ENCODE peak calls at places on chromosomes 4 and X, in five cellular contexts. N is RWPE2, P is heart right ventricle, Q is tibial nerve, U is esophagus squamous epithelium. T is an unnamed sample.

GRCh38 chr4:118760092-118760491 is 74.9 kb downstream of the METTL14 start:
- DNase-seq in N (no peak), P (no peak), Q (no peak), U (no peak), T (no peak)

GRCh38 chrX:54452920-54453319 is 12.7 kb downstream of the TSR2 start:
- DNase-seq in N (no peak), P (no peak), Q (no peak), U (no peak), T (no peak)

GRCh38 chr4:78661923-78662521 is 110.5 kb downstream of the ANXA3 start:
- DNase-seq in N (no peak), P (no peak), Q (no peak), U (no peak), T (no peak)

GRCh38 chrX:125150231-125150630 is 169.4 kb upstream of the TEX13C start:
- DNase-seq in N (no peak), P (no peak), Q (no peak), U (no peak), T (no peak)

GRCh38 chr4:38179690-38180299 is 219.6 kb downstream of the PTTG2 start:
- DNase-seq in N (no peak), P (peak; percentile 49), Q (peak; percentile 89), U (no peak), T (peak; percentile 66)

GRCh38 chr4:181877329-181877848 is 365.8 kb upstream of the TENM3 start:
- DNase-seq in N (no peak), P (no peak), Q (no peak), U (no peak), T (no peak)

GRCh38 chr4:142402156-142402555 is 443.9 kb downstream of the INPP4B start:
- DNase-seq in N (no peak), P (no peak), Q (no peak), U (no peak), T (no peak)

GRCh38 chr4:183369073-183369472 is 46.8 kb upstream of the CLDN24 start:
- DNase-seq in N (no peak), P (no peak), Q (no peak), U (no peak), T (no peak)

GRCh38 chrX:65528705-65529340 is 5.8 kb downstream of the LAS1L start:
- DNase-seq in N (no peak), P (peak; percentile 38), Q (peak; percentile 42), U (no peak), T (peak; percentile 38)

GRCh38 chr4:165208741-165209388 is 1.5 kb downstream of the KLHL2 start:
- DNase-seq in N (no peak), P (no peak), Q (no peak), U (no peak), T (no peak)

GRCh38 chrX:138847930-138848329 is 136.4 kb upstream of the FGF13 start:
- DNase-seq in N (no peak), P (no peak), Q (peak; percentile 4), U (no peak), T (no peak)

GRCh38 chr4:156901871-156902270 is 69.7 kb downstream of the PDGFC start:
- DNase-seq in N (no peak), P (no peak), Q (no peak), U (no peak), T (no peak)

GRCh38 chr4:139950568-139950967 is 203.4 kb downstream of the MAML3 start:
- DNase-seq in N (no peak), P (no peak), Q (no peak), U (no peak), T (no peak)

GRCh38 chr4:115944146-115944905 is 830.9 kb upstream of the NDST4 start:
- DNase-seq in N (no peak), P (no peak), Q (no peak), U (no peak), T (no peak)

GRCh38 chr4:169064281-169064680 is 54.2 kb upstream of the CBR4 start:
- DNase-seq in N (no peak), P (no peak), Q (no peak), U (no peak), T (no peak)

GRCh38 chr4:41692717-41693345 is 55.7 kb downstream of the PHOX2B start:
- DNase-seq in N (no peak), P (peak; percentile 13), Q (peak; percentile 24), U (no peak), T (peak; percentile 16)

GRCh38 chrX:134184936-134185335 is 52.0 kb upstream of the CCDC160 start:
- DNase-seq in N (no peak), P (no peak), Q (no peak), U (no peak), T (no peak)

GRCh38 chr4:176309046-176309445 is 10.7 kb upstream of the SPCS3 start:
- DNase-seq in N (no peak), P (no peak), Q (no peak), U (no peak), T (no peak)

GRCh38 chr4:166941629-166942028 is 292.7 kb downstream of the SPOCK3 start:
- DNase-seq in N (no peak), P (no peak), Q (no peak), U (no peak), T (no peak)

GRCh38 chr4:160928482-160928881 is 1235.3 kb downstream of the FSTL5 start:
- DNase-seq in N (no peak), P (no peak), Q (no peak), U (no peak), T (no peak)

GRCh38 chrX:131789664-131790063 is 233.4 kb upstream of the STK26 start:
- DNase-seq in N (no peak), P (no peak), Q (no peak), U (no peak), T (no peak)

GRCh38 chrX:19799319-19800182 is 87.8 kb downstream of the SH3KBP1 start:
- DNase-seq in N (no peak), P (no peak), Q (no peak), U (no peak), T (no peak)

GRCh38 chr4:818106-818921 is 7.6 kb downstream of the CPLX1 start:
- DNase-seq in N (peak; percentile 70), P (no peak), Q (no peak), U (no peak), T (no peak)

GRCh38 chr4:167622481-167623240 is 388.4 kb upstream of the SPOCK3 start:
- DNase-seq in N (no peak), P (peak; percentile 27), Q (no peak), U (no peak), T (no peak)

GRCh38 chr4:38406243-38406642 is 257.8 kb upstream of the KLF3 start:
- DNase-seq in N (no peak), P (no peak), Q (no peak), U (no peak), T (no peak)

GRCh38 chrX:41858161-41858775 is 65.1 kb downstream of the CASK start:
- DNase-seq in N (no peak), P (no peak), Q (no peak), U (no peak), T (no peak)
- TF ChIP-seq CTCF in N (no peak), P (no peak), Q (no peak), U (no peak), T (no peak)

DNA sequence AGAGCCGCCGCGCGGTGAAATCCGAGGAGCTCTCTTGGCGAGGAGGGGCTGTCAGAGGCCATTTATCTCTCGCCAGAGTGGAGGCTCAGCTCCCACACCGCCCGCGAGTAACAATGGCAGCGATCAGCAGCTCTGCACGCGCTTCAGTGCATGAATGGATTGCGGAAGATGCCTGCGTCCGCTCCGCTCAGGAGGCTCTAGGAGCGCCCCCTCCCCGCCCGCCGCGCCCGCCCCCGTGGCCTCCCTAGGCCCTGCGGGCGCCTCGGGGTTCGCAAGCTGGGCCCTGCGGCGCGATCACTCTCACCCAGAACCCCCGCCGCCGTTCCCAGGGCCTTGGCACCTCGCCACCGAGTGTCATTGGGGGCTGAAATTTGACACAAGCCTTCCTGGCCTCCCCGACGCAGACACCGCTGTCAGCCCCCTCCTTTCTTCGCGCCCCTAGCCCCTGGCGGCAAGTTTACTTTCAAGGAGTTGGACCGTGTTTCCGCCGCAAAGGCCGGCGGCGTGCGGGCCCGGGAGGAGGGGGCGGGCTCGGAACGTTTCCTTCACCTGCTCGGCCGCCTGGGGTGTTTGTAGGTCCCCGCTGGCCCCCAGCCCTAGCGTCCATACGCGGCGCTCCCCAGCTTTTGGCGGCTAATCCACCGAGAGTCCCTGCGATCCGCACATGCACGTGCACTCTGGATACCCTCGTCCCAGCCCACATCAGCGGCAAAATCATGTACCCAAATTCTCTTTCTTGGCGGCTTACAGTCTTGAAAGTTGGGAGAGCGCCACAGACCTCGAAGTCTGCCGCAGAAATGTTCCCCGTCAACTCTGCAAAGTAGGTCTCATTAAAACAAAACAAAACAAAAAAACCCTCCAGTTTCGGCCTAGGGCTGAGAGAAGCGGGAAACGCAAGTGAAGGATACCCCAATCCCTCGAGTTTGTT is 49.0 kb upstream of the BCOR start:
- DNase-seq in N (no peak), P (peak; percentile 22), Q (no peak), U (no peak), T (peak; percentile 44)
- H3K4me3 ChIP-seq in N (peak overlapping the region; percentile 40), P (peak overlapping the region; percentile 46), Q (peak overlapping the region; percentile 45), U (peak overlapping the region; percentile 53), T (peak overlapping the region; percentile 47)

GRCh38 chrX:16804923-16805464 is 18.7 kb downstream of the TXLNG start:
- DNase-seq in N (no peak), P (no peak), Q (no peak), U (no peak), T (no peak)

GRCh38 chrX:16807976-16808542 is 21.8 kb downstream of the TXLNG start:
- DNase-seq in N (no peak), P (no peak), Q (no peak), U (no peak), T (no peak)

DNA sequence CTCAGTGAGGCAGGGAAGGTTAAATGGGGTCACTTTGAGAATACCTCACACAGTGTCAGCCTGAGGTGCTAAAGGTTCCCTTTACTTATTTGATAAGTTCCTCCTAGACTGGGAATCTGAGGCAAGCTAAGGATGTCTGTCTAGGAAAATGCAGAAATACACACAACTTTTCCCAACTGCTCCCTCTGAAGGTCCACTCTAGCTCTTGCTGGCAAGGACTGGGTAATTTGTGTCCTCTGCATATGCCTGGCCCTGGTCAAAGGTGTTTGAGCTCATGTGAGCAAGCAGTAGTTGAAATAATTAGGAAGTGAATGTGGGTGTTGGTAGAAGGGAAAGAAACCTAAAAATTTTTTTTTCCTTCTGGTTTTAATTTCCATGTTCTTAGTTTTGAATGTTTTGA is 21.3 kb downstream of the TXLNG start:
- DNase-seq in N (no peak), P (no peak), Q (no peak), U (no peak), T (no peak)
- TF ChIP-seq CTCF in N (no peak), P (peak; percentile 30), Q (no peak), U (no peak), T (no peak)

DNA sequence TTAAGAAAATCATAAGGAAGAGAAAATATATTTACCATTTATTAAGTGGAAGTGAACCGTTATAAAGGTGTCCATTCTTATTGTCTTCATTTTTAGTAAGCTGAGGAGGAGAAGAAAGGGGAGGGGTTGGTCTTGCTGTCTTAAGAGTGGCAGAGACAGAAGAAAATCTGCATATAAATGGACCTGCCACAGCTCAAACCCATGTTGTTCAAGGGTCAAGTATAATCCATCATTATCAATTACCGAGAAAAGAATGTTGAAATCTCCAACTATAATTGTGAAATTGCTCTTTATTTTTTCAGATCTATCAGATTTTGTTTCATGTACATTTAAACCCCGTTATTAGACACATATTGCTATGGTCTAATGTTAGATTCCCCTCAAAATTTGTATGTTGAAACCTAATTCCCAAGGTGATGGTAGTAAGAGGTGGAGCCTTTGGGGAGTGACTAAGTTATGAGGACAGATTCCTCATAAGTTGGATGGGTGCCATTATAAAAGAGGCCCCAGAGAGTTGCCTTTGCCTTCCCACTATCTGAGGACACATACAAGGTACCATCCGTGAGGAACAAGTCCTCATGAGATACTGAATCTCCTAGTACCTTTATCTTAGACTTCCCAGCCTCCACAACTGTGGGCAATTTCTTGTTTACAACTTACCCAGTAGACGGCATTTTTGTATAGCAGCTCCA is 58.5 kb upstream of the SMAD1 start:
- DNase-seq in N (no peak), P (no peak), Q (no peak), U (no peak), T (no peak)
- H3K4me3 ChIP-seq in N (no peak overlapping the region), P (no peak overlapping the region), Q (no peak overlapping the region), U (no peak overlapping the region), T (no peak overlapping the region)

T was measured in uterus.